ENCODE peak calls at places on chromosomes 12 and 14, in nine cellular contexts. S, W, Q, I, C, P, X, B and F are unnamed samples. For H3K27me3, the result is how much of the 10 kb centered on the place peaks cover.

GRCh38 chr14:31230559-31230958 is 23.0 kb upstream of the HECTD1 start:
- DNase-seq in S (no peak), W (no peak), Q (no peak), I (no peak), C (no peak), P (no peak), X (no peak), B (no peak), F (no peak)

GRCh38 chr14:93936245-93936644 is 9.1 kb downstream of the FAM181A start:
- DNase-seq in S (peak), W (peak), Q (peak), I (no peak), C (peak), P (peak), X (no peak), B (no peak), F (no peak)

GRCh38 chr12:46473634-46474201 is 101.1 kb upstream of the SLC38A2 start:
- DNase-seq in S (peak), W (no peak), Q (no peak), I (peak), C (peak), P (peak), X (no peak), B (peak), F (no peak)

GRCh38 chr12:122646568-122647220 is 56.5 kb downstream of the HCAR2 start:
- DNase-seq in S (no peak), W (no peak), Q (no peak), I (peak), C (peak), P (peak), X (no peak), B (no peak), F (peak)

GRCh38 chr12:106956048-106956935 is 585 bp downstream of the TMEM263 start:
- DNase-seq in S (peak), W (peak), Q (peak), I (peak), C (peak), P (peak), X (peak), B (peak), F (peak)

GRCh38 chr14:79576434-79576833 is 634.9 kb downstream of the DIO2 start:
- DNase-seq in S (no peak), W (no peak), Q (no peak), I (peak), C (no peak), P (no peak), X (no peak), B (no peak), F (no peak)

GRCh38 chr14:78029471-78030372 is 140.5 kb upstream of the NRXN3 start:
- DNase-seq in S (peak), W (no peak), Q (peak), I (no peak), C (peak), P (no peak), X (no peak), B (no peak), F (no peak)

GRCh38 chr14:91694643-91695042 is 37.2 kb downstream of the CATSPERB start:
- DNase-seq in S (no peak), W (no peak), Q (peak), I (no peak), C (no peak), P (no peak), X (no peak), B (no peak), F (no peak)

GRCh38 chr14:39416072-39416471 is 16.2 kb downstream of the FBXO33 start:
- DNase-seq in S (no peak), W (no peak), Q (no peak), I (no peak), C (peak), P (no peak), X (no peak), B (no peak), F (no peak)

DNA sequence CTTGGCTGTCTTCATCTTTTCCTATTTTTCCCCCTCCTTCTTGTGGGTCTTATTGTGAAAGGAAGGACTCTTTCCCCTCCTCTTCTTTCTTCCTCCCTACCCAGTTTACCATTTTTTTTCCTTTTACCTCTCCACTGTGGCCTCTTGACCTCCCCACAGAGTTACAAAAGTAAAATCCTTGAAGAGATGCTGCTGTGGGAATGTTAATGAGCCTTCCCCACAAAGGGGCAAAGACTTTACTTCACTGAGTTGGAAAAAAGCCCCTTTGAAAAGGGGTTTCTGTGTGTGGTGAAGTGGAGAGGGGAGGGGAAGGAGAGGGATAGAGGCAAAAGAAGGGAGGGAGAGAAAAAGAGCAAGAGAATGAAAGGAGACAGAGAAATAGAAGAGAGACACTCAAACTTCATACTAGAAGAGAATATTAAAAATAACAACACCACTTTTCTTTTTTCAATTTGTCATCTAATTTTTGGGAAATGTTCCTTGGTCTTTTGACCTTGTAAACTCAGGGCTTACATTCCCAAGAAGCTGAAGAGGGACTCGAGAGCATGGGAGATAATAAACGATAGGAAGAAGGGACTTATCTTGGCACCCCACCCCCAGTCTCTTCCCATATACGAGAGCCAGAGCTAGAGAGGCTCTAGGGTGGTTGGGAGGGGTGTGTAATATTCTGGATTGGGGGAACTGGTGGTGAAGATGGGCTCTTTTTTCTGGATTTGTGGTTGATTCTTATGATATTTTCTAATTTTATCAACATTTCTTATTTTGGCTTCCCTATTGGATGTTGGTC is 13.2 kb upstream of the SALL2 start:
- DNase-seq in S (no peak), W (no peak), Q (peak), I (no peak), C (no peak), P (no peak), X (no peak), B (no peak), F (no peak)
- H3K27me3 ChIP-seq in S (under half), W (under half), Q (under half), I (under half), C (under half), P (under half), X (under half), B (under half), F (under half)

DNA sequence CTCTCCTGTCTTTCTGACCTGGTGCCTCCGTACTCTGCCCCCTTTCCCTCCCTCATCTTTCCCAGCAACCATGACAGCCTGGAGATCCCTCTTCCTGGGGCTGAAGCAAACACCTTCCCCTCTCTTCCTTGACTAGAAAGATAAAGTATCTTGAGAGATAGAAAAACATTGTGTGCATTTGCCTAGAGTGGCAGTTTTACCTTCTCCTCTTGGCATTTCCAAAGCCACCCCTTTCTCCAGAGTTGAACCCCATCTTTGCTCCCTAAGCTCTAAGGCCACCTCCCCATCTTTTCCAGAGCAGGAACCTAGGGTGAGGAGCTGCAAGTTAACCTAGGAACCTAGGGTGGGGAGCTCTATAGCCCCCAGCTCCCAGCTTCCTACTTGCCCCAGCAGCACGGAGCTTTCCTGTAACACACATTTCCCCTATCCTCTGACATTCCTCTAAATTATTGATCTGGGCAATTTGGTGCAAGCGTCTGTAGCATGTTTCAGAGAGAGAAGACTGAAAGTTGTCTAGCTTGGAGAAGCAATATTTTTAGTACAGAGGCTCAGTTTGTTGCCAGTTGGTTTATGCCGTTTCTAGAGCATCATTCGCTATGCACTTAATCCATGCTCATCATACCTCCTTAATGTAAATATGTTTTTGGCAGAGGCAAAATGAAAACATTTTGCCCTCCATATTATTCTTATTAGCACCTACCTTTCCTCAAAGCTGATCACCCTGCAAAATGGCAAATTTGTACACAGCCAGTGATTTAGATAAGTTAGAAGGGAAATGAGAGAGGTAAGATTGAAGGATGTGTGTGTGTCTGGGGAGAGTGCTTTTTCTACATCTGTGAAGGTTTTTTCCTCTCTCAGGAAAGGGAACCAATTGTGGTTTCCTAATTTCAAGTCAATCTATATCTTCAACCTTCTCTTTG is 5.4 kb upstream of the TBX3 start:
- DNase-seq in S (no peak), W (no peak), Q (no peak), I (no peak), C (no peak), P (no peak), X (no peak), B (no peak), F (no peak)
- H3K27me3 ChIP-seq in S (half or more), W (half or more), Q (half or more), I (under half), C (under half), P (under half), X (half or more), B (under half), F (under half)

GRCh38 chr12:108131657-108132126 is 2.6 kb downstream of the WSCD2 start:
- DNase-seq in S (peak), W (no peak), Q (no peak), I (no peak), C (no peak), P (no peak), X (no peak), B (no peak), F (no peak)
- H3K27me3 ChIP-seq in S (half or more), W (under half), Q (under half), I (under half), C (under half), P (under half), X (under half), B (half or more), F (under half)

GRCh38 chr12:53736602-53737493 is 9.6 kb upstream of the CALCOCO1 start:
- DNase-seq in S (peak), W (no peak), Q (no peak), I (no peak), C (no peak), P (no peak), X (no peak), B (no peak), F (no peak)
- H3K27me3 ChIP-seq in S (under half), W (half or more), Q (half or more), I (half or more), C (under half), P (under half), X (under half), B (under half), F (under half)

GRCh38 chr12:51852404-51853137 is 4.1 kb upstream of the FIGNL2 start:
- DNase-seq in S (no peak), W (no peak), Q (peak), I (no peak), C (no peak), P (no peak), X (no peak), B (no peak), F (no peak)

GRCh38 chr12:51851408-51852097 is 3.0 kb upstream of the FIGNL2 start:
- DNase-seq in S (no peak), W (no peak), Q (peak), I (no peak), C (no peak), P (no peak), X (no peak), B (no peak), F (no peak)

GRCh38 chr12:51850933-51851244 is 2.4 kb upstream of the FIGNL2 start:
- DNase-seq in S (no peak), W (no peak), Q (peak), I (no peak), C (no peak), P (no peak), X (no peak), B (no peak), F (no peak)

GRCh38 chr12:51860986-51861385 is 12.5 kb upstream of the FIGNL2 start:
- DNase-seq in S (no peak), W (no peak), Q (no peak), I (no peak), C (no peak), P (no peak), X (no peak), B (no peak), F (no peak)

GRCh38 chr12:51855586-51856428 is 7.3 kb upstream of the FIGNL2 start:
- DNase-seq in S (no peak), W (peak), Q (peak), I (no peak), C (no peak), P (no peak), X (no peak), B (no peak), F (no peak)
- H3K27me3 ChIP-seq in S (under half), W (under half), Q (under half), I (under half), C (under half), P (under half), X (under half), B (under half), F (under half)

GRCh38 chr12:53804429-53804828 is 52.6 kb upstream of the CISTR start:
- DNase-seq in S (no peak), W (no peak), Q (no peak), I (no peak), C (no peak), P (no peak), X (no peak), B (no peak), F (no peak)

GRCh38 chr12:53806689-53807088 is 54.9 kb upstream of the CISTR start:
- DNase-seq in S (no peak), W (no peak), Q (no peak), I (peak), C (no peak), P (no peak), X (no peak), B (no peak), F (no peak)

GRCh38 chr12:53807322-53807721 is 55.5 kb upstream of the CISTR start:
- DNase-seq in S (no peak), W (no peak), Q (no peak), I (no peak), C (no peak), P (no peak), X (no peak), B (no peak), F (no peak)

GRCh38 chr12:53805067-53805466 is 53.3 kb upstream of the CISTR start:
- DNase-seq in S (no peak), W (no peak), Q (no peak), I (peak), C (no peak), P (peak), X (no peak), B (no peak), F (no peak)

DNA sequence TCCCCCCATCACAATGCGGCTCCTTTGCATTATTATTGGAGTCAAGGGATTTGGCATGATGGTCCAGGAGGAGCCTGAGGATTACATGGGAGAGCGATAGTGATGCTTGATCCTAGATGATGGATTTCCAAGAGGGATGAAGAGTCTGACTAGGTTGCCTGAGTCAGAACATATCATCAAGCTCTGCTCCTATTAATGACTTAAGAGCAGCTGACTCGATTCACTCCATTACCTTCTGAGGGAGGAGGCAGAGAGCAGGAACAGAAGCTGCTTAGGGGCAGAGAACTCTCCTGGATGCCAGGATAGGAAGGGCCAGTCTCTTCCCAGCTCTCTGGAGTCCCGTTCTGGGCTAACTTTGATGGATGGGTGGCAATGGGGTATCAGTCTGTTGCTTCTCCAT is 54.0 kb upstream of the CISTR start:
- DNase-seq in S (no peak), W (no peak), Q (no peak), I (no peak), C (no peak), P (no peak), X (no peak), B (no peak), F (no peak)
- H3K27me3 ChIP-seq in S (under half), W (half or more), Q (under half), I (under half), C (under half), P (under half), X (under half), B (under half), F (under half)